ENCODE peak calls at places on chromosomes 4 and X, in six cellular contexts. D is HL-60; M is stimulated activated effector memory CD8-positive, alpha-beta T cell treated with anti-CD3 and anti-CD28 coated beads, Interleukin-12 subunit alpha, Interleukin-12 subunit beta, amount 100 ng/mL, for 72 hours; Q is esophagus muscularis mucosa; R is G401; P is iris pigment epithelial cell. K is an unnamed sample.

GRCh38 chr4:92198711-92199110 is 105.1 kb upstream of the GRID2 start:
- DNase-seq in D (no peak), M (no peak), Q (no peak), R (no peak), P (peak; percentile 62), K (no peak)

GRCh38 chr4:165426331-165426730 is 47.5 kb downstream of the CPE start:
- DNase-seq in D (no peak), M (no peak), Q (no peak), R (no peak), P (no peak), K (no peak)

GRCh38 chr4:183349673-183350072 is 27.4 kb upstream of the CLDN24 start:
- DNase-seq in D (no peak), M (no peak), Q (no peak), R (no peak), P (peak; percentile 64), K (no peak)

GRCh38 chr4:27239651-27240050 is 379.0 kb downstream of the STIM2 start:
- DNase-seq in D (no peak), M (no peak), Q (no peak), R (no peak), P (no peak), K (no peak)

GRCh38 chrX:71990518-71990917 is 79.9 kb downstream of the NHSL2 start:
- DNase-seq in D (no peak), M (no peak), Q (no peak), R (no peak), P (no peak), K (no peak)

GRCh38 chr4:38837849-38838248 is 18.8 kb downstream of the TLR6 start:
- DNase-seq in D (no peak), M (no peak), Q (no peak), R (no peak), P (peak; percentile 70), K (no peak)

GRCh38 chr4:88027611-88028608 is 20.5 kb downstream of the PKD2 start:
- DNase-seq in D (peak; percentile 43), M (no peak), Q (no peak), R (no peak), P (peak; percentile 96), K (no peak)

GRCh38 chrX:46796574-46797191 is 37.8 kb upstream of the SLC9A7 start:
- DNase-seq in D (peak; percentile 65), M (peak; percentile 72), Q (peak; percentile 92), R (peak; percentile 68), P (peak; percentile 61), K (no peak)

GRCh38 chrX:63488546-63489373 is 137.6 kb upstream of the SPIN4 start:
- DNase-seq in D (no peak), M (no peak), Q (no peak), R (peak; percentile 78), P (no peak), K (no peak)

GRCh38 chrX:47776301-47776700 is 60.4 kb upstream of the ZNF81 start:
- DNase-seq in D (no peak), M (no peak), Q (no peak), R (no peak), P (no peak), K (no peak)

GRCh38 chr4:163976588-163976987 is 482.1 kb downstream of the TMA16 start:
- DNase-seq in D (no peak), M (no peak), Q (no peak), R (no peak), P (no peak), K (no peak)

GRCh38 chr4:141702472-141703182 is 66.2 kb downstream of the IL15 start:
- DNase-seq in D (no peak), M (no peak), Q (no peak), R (no peak), P (peak; percentile 43), K (no peak)

GRCh38 chrX:75327607-75328006 is 53.7 kb downstream of the UPRT start:
- DNase-seq in D (no peak), M (no peak), Q (no peak), R (no peak), P (no peak), K (no peak)

GRCh38 chrX:30900227-30900626 is 11.2 kb upstream of the TAB3 start:
- DNase-seq in D (no peak), M (no peak), Q (no peak), R (no peak), P (no peak), K (no peak)

GRCh38 chrX:34893741-34894140 is 48.9 kb upstream of the FAM47B start:
- DNase-seq in D (no peak), M (no peak), Q (no peak), R (peak; percentile 0), P (no peak), K (no peak)

GRCh38 chr4:3388461-3389185 is 53.1 kb upstream of the HGFAC start:
- DNase-seq in D (peak; percentile 64), M (no peak), Q (no peak), R (no peak), P (peak; percentile 83), K (peak; percentile 21)

GRCh38 chr4:75673959-75674328 is 733 bp upstream of the G3BP2 start:
- DNase-seq in D (no peak), M (no peak), Q (no peak), R (no peak), P (peak; percentile 24), K (no peak)

GRCh38 chrX:133335027-133335426 is 80.3 kb downstream of the GPC4 start:
- DNase-seq in D (peak; percentile 4), M (no peak), Q (no peak), R (peak; percentile 17), P (peak; percentile 31), K (no peak)

K was measured in SIG-M5.